ENCODE peak calls at places on chromosome 19, in ten cellular contexts. D is Kasumi-1; L is HTR-8/SVneo; M is Caco-2; G is MG63; N is lower leg skin; Z is AG08396; K is CD8-positive, alpha-beta memory T cell; Y is foreskin keratinocyte; W is fibroblast of pulmonary artery. S is an unnamed sample.

GRCh38 chr19:2207991-2208860 is 27.9 kb downstream of the PLEKHJ1 start:
- DNase-seq in N (peak; percentile 97), D (no peak), W (peak; percentile 61), M (no peak), G (no peak), K (peak; percentile 6), Y (no peak), Z (peak; percentile 88), L (no peak), S (no peak)

GRCh38 chr19:31114585-31114984 is 234.7 kb downstream of the TSHZ3 start:
- DNase-seq in N (peak; percentile 14), L (no peak), K (no peak), W (no peak), Y (no peak), D (no peak), Z (no peak), M (no peak), G (no peak), S (no peak)

GRCh38 chr19:33292595-33293254 is 9.6 kb downstream of the CEBPA start:
- DNase-seq in W (no peak), Z (no peak), Y (peak; percentile 35), K (no peak), L (no peak), G (no peak), M (no peak), N (peak; percentile 93), D (no peak), S (peak; percentile 38)

GRCh38 chr19:40217027-40217810 is 965 bp downstream of the TTC9B start:
- DNase-seq in Z (no peak), K (no peak), L (no peak), G (no peak), N (no peak), D (no peak), Y (peak; percentile 21), W (no peak), M (peak; percentile 93), S (no peak)

GRCh38 chr19:8607386-8607785 is 3.1 kb downstream of the ADAMTS10 start:
- DNase-seq in N (peak; percentile 84), W (peak; percentile 73), K (no peak), Y (no peak), Z (peak; percentile 74), D (no peak), L (no peak), G (peak; percentile 96), M (no peak), S (no peak)

GRCh38 chr19:13181747-13182388 is 31.7 kb downstream of the IER2 start:
- DNase-seq in D (peak; percentile 69), Y (no peak), K (peak; percentile 35), N (no peak), W (peak; percentile 69), M (no peak), Z (peak; percentile 79), G (peak; percentile 84), L (no peak), S (no peak)

GRCh38 chr19:28472111-28472510 is 740.8 kb downstream of the UQCRFS1 start:
- DNase-seq in L (no peak), G (no peak), M (no peak), W (no peak), K (no peak), D (no peak), N (no peak), Z (no peak), Y (no peak), S (no peak)

GRCh38 chr19:21143428-21143827 is 1.6 kb downstream of the ZNF431 start:
- DNase-seq in N (no peak), G (no peak), K (no peak), W (no peak), L (no peak), Z (no peak), M (no peak), Y (no peak), D (no peak), S (no peak)

GRCh38 chr19:45670670-45671453 is 2.8 kb downstream of the GIPR start:
- DNase-seq in W (peak; percentile 90), K (peak; percentile 33), G (peak; percentile 44), M (peak; percentile 80), N (peak; percentile 93), D (peak; percentile 71), L (no peak), Y (peak; percentile 56), Z (peak; percentile 92), S (peak; percentile 91)

GRCh38 chr19:31113250-31113685 is 236.0 kb downstream of the TSHZ3 start:
- DNase-seq in N (peak; percentile 10), L (peak; percentile 12), Y (no peak), Z (peak; percentile 22), D (no peak), W (no peak), M (no peak), G (peak; percentile 31), K (no peak), S (no peak)

GRCh38 chr19:6501740-6502648 is at the start of gene TUBB4A:
- DNase-seq in Z (no peak), D (peak; percentile 17), W (no peak), G (peak; percentile 5), Y (no peak), L (peak; percentile 59), N (no peak), M (no peak), K (no peak), S (no peak)

S was measured in Caki2.